ENCODE peak calls at places on chromosomes 16 and 17, in five cellular contexts. U is uterus, A is breast epithelium, Z is foreskin fibroblast, H is GM12864. F is an unnamed sample.

GRCh38 chr17:28547623-28548416 is 4.6 kb downstream of the UNC119 start:
- DNase-seq in Z (peak; percentile 56), H (peak; percentile 64), A (peak; percentile 60), U (peak; percentile 64), F (peak; percentile 47)

GRCh38 chr16:35295856-35296255 is 1836.4 kb downstream of the TP53TG3F start:
- DNase-seq in H (no peak), U (no peak), Z (no peak), A (no peak), F (no peak)

GRCh38 chr17:44840936-44841335 is 6.7 kb upstream of the HIGD1B start:
- DNase-seq in A (no peak), U (no peak), Z (no peak), H (no peak), F (no peak)

GRCh38 chr16:88809676-88810165 is 2.0 kb downstream of the APRT start:
- DNase-seq in A (no peak), H (no peak), U (no peak), Z (no peak), F (no peak)

GRCh38 chr16:53100131-53100748 is 45.4 kb downstream of the CHD9 start:
- DNase-seq in H (no peak), Z (no peak), A (no peak), U (no peak), F (no peak)

GRCh38 chr17:43570518-43570928 is 24.4 kb upstream of the ETV4 start:
- DNase-seq in H (no peak), U (no peak), Z (peak; percentile 80), A (no peak), F (no peak)

GRCh38 chr17:66904760-66905637 is 59.5 kb upstream of the CACNG4 start:
- DNase-seq in Z (no peak), A (peak; percentile 60), H (no peak), U (peak; percentile 64), F (peak; percentile 38)

GRCh38 chr17:81991684-81992513 is 14.5 kb downstream of the ASPSCR1 start:
- DNase-seq in H (no peak), Z (peak; percentile 76), A (peak; percentile 77), U (no peak), F (no peak)

GRCh38 chr17:64032081-64032480 is 11.6 kb upstream of the ICAM2 start:
- DNase-seq in A (no peak), H (no peak), U (no peak), Z (peak; percentile 24), F (no peak)

GRCh38 chr17:40561871-40562611 is 3.2 kb downstream of the CCR7 start:
- DNase-seq in A (no peak), H (peak; percentile 72), U (no peak), Z (no peak), F (no peak)

GRCh38 chr17:43840814-43841213 is 6.2 kb upstream of the CD300LG start:
- DNase-seq in A (no peak), Z (no peak), U (no peak), H (no peak), F (no peak)

GRCh38 chr16:68764866-68765265 is 27.8 kb downstream of the CDH1 start:
- DNase-seq in Z (no peak), A (no peak), U (no peak), H (no peak), F (no peak)

GRCh38 chr17:75848523-75849303 is 4.5 kb upstream of the UNC13D start:
- DNase-seq in H (no peak), A (peak; percentile 82), U (peak; percentile 68), Z (no peak), F (peak; percentile 93)

GRCh38 chr17:65154770-65155589 is 17.8 kb downstream of the RGS9 start:
- DNase-seq in H (no peak), Z (peak; percentile 30), U (no peak), A (no peak), F (no peak)

GRCh38 chr16:73996624-73997339 is 299.8 kb upstream of the PSMD7 start:
- DNase-seq in H (no peak), U (no peak), Z (no peak), A (no peak), F (no peak)

GRCh38 chr17:29256735-29257466 is 10.2 kb downstream of the CRYBA1 start:
- DNase-seq in Z (no peak), A (no peak), U (no peak), H (no peak), F (no peak)

GRCh38 chr17:61149862-61150362 is 249.7 kb upstream of the TBX2 start:
- DNase-seq in A (no peak), Z (no peak), U (no peak), H (no peak), F (no peak)

GRCh38 chr17:19460695-19461094 is 49.7 kb downstream of the RNF112 start:
- DNase-seq in A (no peak), Z (no peak), U (peak; percentile 74), H (no peak), F (no peak)

GRCh38 chr17:1220346-1220745 is 40.6 kb upstream of the ABR start:
- DNase-seq in H (no peak), A (no peak), U (no peak), Z (no peak), F (no peak)

GRCh38 chr16:81878529-81878928 is 99.4 kb downstream of the PLCG2 start:
- DNase-seq in Z (no peak), U (no peak), H (no peak), A (no peak), F (no peak)
- TF ChIP-seq CTCF in Z (no peak), U (no peak), H (no peak), A (no peak), F (no peak)

GRCh38 chr17:6800422-6801027 is 24.5 kb downstream of the FBXO39 start:
- DNase-seq in Z (no peak), U (no peak), H (no peak), A (no peak), F (no peak)
- TF ChIP-seq CTCF in Z (peak; percentile 46), U (no peak), H (no peak), A (no peak), F (no peak)

DNA sequence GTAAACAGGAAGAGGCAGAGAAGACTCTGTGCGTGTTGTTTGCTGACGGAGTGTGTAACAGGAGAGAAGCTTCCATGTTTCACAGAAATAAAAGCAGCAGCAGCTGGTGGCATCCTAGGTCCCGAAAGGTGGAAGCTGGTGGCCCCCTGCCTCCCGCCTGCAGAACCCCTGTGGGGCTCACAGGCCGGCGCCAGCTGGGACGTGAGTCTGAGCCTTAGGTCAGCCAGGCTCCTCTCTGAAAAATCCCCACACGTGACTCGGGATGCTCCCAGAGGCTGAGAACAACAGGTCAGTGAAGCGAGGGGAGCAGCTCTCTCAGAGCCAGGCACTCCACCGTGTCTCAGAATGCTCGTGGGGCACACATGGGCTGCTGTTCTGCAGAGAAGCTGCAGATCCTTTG is 27.4 kb downstream of the TMEM204 start:
- DNase-seq in H (no peak), U (no peak), Z (no peak), A (no peak), F (no peak)
- TF ChIP-seq CTCF in H (no peak), U (no peak), Z (no peak), A (no peak), F (no peak)

GRCh38 chr17:58270476-58271290 is 10.1 kb downstream of the MPO start:
- DNase-seq in U (no peak), Z (no peak), A (no peak), H (no peak), F (no peak)
- TF ChIP-seq CTCF in U (no peak), Z (no peak), A (no peak), H (peak; percentile 52), F (no peak)

F was measured in omental fat pad.